ENCODE peak calls at places on chromosomes 16 and 17, in seven cellular contexts. K is GM19239, T is GM23338, Y is foreskin fibroblast, C is endothelial cell, A is Caki2, Z is hypothalamus. I is an unnamed sample.

GRCh38 chr17:75262112-75262606 is 480 bp downstream of the MRPS7 start:
- DNase-seq in K (no peak), T (peak), Y (no peak), C (no peak), A (no peak), Z (no peak), I (no peak)

GRCh38 chr16:17289671-17290070 is 181.1 kb downstream of the XYLT1 start:
- DNase-seq in K (no peak), T (no peak), Y (no peak), C (no peak), A (no peak), Z (no peak), I (no peak)

GRCh38 chr16:74752258-74752657 is 22.4 kb downstream of the FA2H start:
- DNase-seq in K (no peak), T (no peak), Y (no peak), C (no peak), A (no peak), Z (no peak), I (no peak)

GRCh38 chr16:70470927-70471341 is 16.5 kb downstream of the FCSK start:
- DNase-seq in K (no peak), T (peak), Y (no peak), C (peak), A (no peak), Z (peak), I (peak)

GRCh38 chr16:31471241-31471874 is 594 bp upstream of the TGFB1I1 start:
- DNase-seq in K (no peak), T (peak), Y (no peak), C (no peak), A (no peak), Z (no peak), I (no peak)

GRCh38 chr17:42525221-42525620 is 10.8 kb upstream of the NAGLU start:
- DNase-seq in K (no peak), T (no peak), Y (no peak), C (no peak), A (no peak), Z (no peak), I (no peak)

GRCh38 chr16:69315486-69316311 is 4.5 kb downstream of the VPS4A start:
- DNase-seq in K (no peak), T (no peak), Y (no peak), C (no peak), A (no peak), Z (no peak), I (no peak)

GRCh38 chr16:85374571-85374872 is 238.6 kb upstream of the GSE1 start:
- DNase-seq in K (no peak), T (no peak), Y (no peak), C (no peak), A (no peak), Z (no peak), I (no peak)

GRCh38 chr17:21204923-21205322 is 9.0 kb downstream of the TMEM11 start:
- DNase-seq in K (no peak), T (no peak), Y (no peak), C (no peak), A (no peak), Z (no peak), I (no peak)

GRCh38 chr17:9062399-9062902 is 41.1 kb downstream of the NTN1 start:
- DNase-seq in K (no peak), T (peak), Y (no peak), C (no peak), A (no peak), Z (no peak), I (no peak)

GRCh38 chr16:82368041-82368440 is 198.0 kb upstream of the MPHOSPH6 start:
- DNase-seq in K (no peak), T (peak), Y (peak), C (peak), A (peak), Z (peak), I (no peak)

GRCh38 chr16:26672206-26672605 is 394.5 kb upstream of the C16orf82 start:
- DNase-seq in K (no peak), T (no peak), Y (no peak), C (no peak), A (no peak), Z (no peak), I (no peak)

GRCh38 chr17:50264263-50265113 is 9.8 kb upstream of the TMEM92 start:
- DNase-seq in K (no peak), T (peak), Y (peak), C (no peak), A (no peak), Z (no peak), I (no peak)

GRCh38 chr17:1153795-1154546 is 25.8 kb downstream of the ABR start:
- DNase-seq in K (no peak), T (peak), Y (peak), C (no peak), A (no peak), Z (peak), I (no peak)

GRCh38 chr17:16988749-16989229 is 16.9 kb upstream of the TNFRSF13B start:
- DNase-seq in K (no peak), T (no peak), Y (no peak), C (no peak), A (no peak), Z (no peak), I (no peak)

GRCh38 chr17:45106582-45106981 is 25.7 kb downstream of the PLCD3 start:
- DNase-seq in K (no peak), T (no peak), Y (no peak), C (no peak), A (no peak), Z (no peak), I (no peak)

GRCh38 chr17:10616502-10617119 is 40.5 kb downstream of the MYH3 start:
- DNase-seq in K (peak), T (peak), Y (peak), C (peak), A (peak), Z (peak), I (peak)

GRCh38 chr16:55948230-55948629 is 73.1 kb upstream of the CES5A start:
- DNase-seq in K (no peak), T (no peak), Y (no peak), C (no peak), A (no peak), Z (no peak), I (no peak)

GRCh38 chr17:80649672-80650338 is 105.2 kb downstream of the RPTOR start:
- DNase-seq in K (no peak), T (peak), Y (peak), C (peak), A (peak), Z (no peak), I (peak)

GRCh38 chr16:68144008-68144407 is 58.8 kb downstream of the NFATC3 start:
- DNase-seq in K (no peak), T (no peak), Y (no peak), C (no peak), A (no peak), Z (no peak), I (no peak)

GRCh38 chr16:68230176-68230571 is 5.8 kb downstream of the ESRP2 start:
- DNase-seq in K (no peak), T (no peak), Y (no peak), C (no peak), A (no peak), Z (no peak), I (no peak)

GRCh38 chr16:23256440-23256839 is 45.7 kb upstream of the SCNN1B start:
- DNase-seq in K (no peak), T (no peak), Y (no peak), C (no peak), A (no peak), Z (no peak), I (no peak)

GRCh38 chr17:48575066-48575582 is 3.0 kb downstream of the HOXB4 start:
- DNase-seq in K (no peak), T (no peak), Y (no peak), C (no peak), A (no peak), Z (no peak), I (no peak)

GRCh38 chr16:86512860-86513470 is 2.6 kb downstream of the FOXF1 start:
- DNase-seq in K (no peak), T (no peak), Y (no peak), C (no peak), A (no peak), Z (no peak), I (peak)

GRCh38 chr16:88961031-88961430 is 16.0 kb downstream of the CBFA2T3 start:
- DNase-seq in K (no peak), T (no peak), Y (no peak), C (no peak), A (no peak), Z (no peak), I (no peak)

GRCh38 chr16:89291776-89292175 is 74.3 kb downstream of the ZNF778 start:
- DNase-seq in K (no peak), T (no peak), Y (no peak), C (no peak), A (no peak), Z (no peak), I (no peak)

GRCh38 chr17:60887607-60888028 is 210.0 kb downstream of the BCAS3 start:
- DNase-seq in K (no peak), T (no peak), Y (no peak), C (no peak), A (peak), Z (no peak), I (no peak)

GRCh38 chr16:88624977-88625576 is 13.3 kb upstream of the IL17C start:
- DNase-seq in K (no peak), T (no peak), Y (no peak), C (no peak), A (no peak), Z (no peak), I (no peak)

GRCh38 chr17:77512062-77512946 is 371.5 kb downstream of the SEC14L1 start:
- DNase-seq in K (no peak), T (no peak), Y (no peak), C (no peak), A (no peak), Z (no peak), I (no peak)

GRCh38 chr17:40018211-40019121 is 3.2 kb downstream of the CSF3 start:
- DNase-seq in K (no peak), T (peak), Y (peak), C (no peak), A (no peak), Z (no peak), I (no peak)

GRCh38 chr17:7574176-7574953 is 5.1 kb upstream of the CD68 start:
- DNase-seq in K (no peak), T (no peak), Y (no peak), C (no peak), A (no peak), Z (no peak), I (no peak)

GRCh38 chr17:17681744-17682292 is 560 bp downstream of the RAI1 start:
- DNase-seq in K (no peak), T (no peak), Y (no peak), C (peak), A (no peak), Z (no peak), I (no peak)

I was measured in neuronal stem cell.